ENCODE peak calls at places on chromosomes 5 and 9, in ten cellular contexts. R is left lung, V is Peyer's patch, W is fibroblast of mammary gland, Z is GM12864, P is pancreas, E is cardiac muscle cell, I is spleen, X is IMR-90, C is MM.1S. A is an unnamed sample.

GRCh38 chr5:135880278-135880677 is 15.4 kb downstream of the IL9 start:
- DNase-seq in I (no peak), V (no peak), Z (no peak), P (no peak), W (peak), E (no peak), X (no peak), R (no peak), C (no peak), A (no peak)

GRCh38 chr9:92147854-92148184 is 32.6 kb upstream of the SPTLC1 start:
- DNase-seq in R (no peak), P (no peak), V (no peak), I (no peak), E (no peak), C (no peak), X (no peak), W (peak), Z (no peak), A (no peak)

GRCh38 chr5:75395277-75395676 is 58.3 kb downstream of the HMGCR start:
- DNase-seq in W (peak), V (no peak), E (no peak), X (no peak), R (no peak), P (no peak), Z (no peak), C (no peak), I (no peak), A (no peak)

GRCh38 chr5:120706877-120707276 is 242.8 kb downstream of the PRR16 start:
- DNase-seq in W (no peak), I (no peak), C (no peak), P (no peak), R (no peak), E (no peak), V (no peak), Z (no peak), X (no peak), A (no peak)

GRCh38 chr5:80198399-80198798 is 57.4 kb downstream of the SERINC5 start:
- DNase-seq in I (no peak), W (peak), X (no peak), R (no peak), Z (no peak), P (no peak), E (peak), C (no peak), V (no peak), A (no peak)

GRCh38 chr5:155024015-155024414 is 10.5 kb downstream of the KIF4B start:
- DNase-seq in W (no peak), P (no peak), E (no peak), Z (peak), R (no peak), V (no peak), X (no peak), I (no peak), C (no peak), A (no peak)

GRCh38 chr9:23492126-23493002 is 333.7 kb downstream of the ELAVL2 start:
- DNase-seq in I (no peak), W (peak), E (peak), P (no peak), R (no peak), V (no peak), Z (no peak), X (peak), C (peak), A (no peak)

GRCh38 chr5:178247481-178248456 is 15.2 kb upstream of the PHYKPL start:
- DNase-seq in P (no peak), X (no peak), W (no peak), E (no peak), C (no peak), V (no peak), R (no peak), Z (no peak), I (no peak), A (no peak)

GRCh38 chr5:124888050-124888506 is 141.6 kb upstream of the ZNF608 start:
- DNase-seq in W (no peak), I (no peak), P (peak), E (no peak), R (no peak), C (no peak), Z (no peak), V (no peak), X (no peak), A (no peak)

GRCh38 chr5:136619556-136619955 is 254.2 kb upstream of the TRPC7 start:
- DNase-seq in V (no peak), X (no peak), E (peak), R (no peak), W (no peak), Z (no peak), P (no peak), C (no peak), I (no peak), A (no peak)

GRCh38 chr5:159132429-159133040 is 32.8 kb upstream of the EBF1 start:
- DNase-seq in V (no peak), P (no peak), R (no peak), C (no peak), E (no peak), Z (no peak), I (no peak), W (no peak), X (no peak), A (no peak)

GRCh38 chr9:113160571-113160970 is 9.8 kb downstream of the SLC31A2 start:
- DNase-seq in W (no peak), I (no peak), V (no peak), C (no peak), R (no peak), X (no peak), P (no peak), Z (no peak), E (no peak), A (no peak)

GRCh38 chr5:94791787-94792186 is 173.3 kb downstream of the SLF1 start:
- DNase-seq in Z (no peak), R (no peak), V (no peak), E (no peak), X (no peak), W (no peak), I (peak), P (no peak), C (no peak), A (no peak)

GRCh38 chr9:37370282-37370681 is 52.2 kb upstream of the GRHPR start:
- DNase-seq in X (no peak), W (no peak), V (no peak), P (no peak), R (no peak), E (no peak), C (no peak), Z (no peak), I (no peak), A (no peak)

GRCh38 chr9:73050887-73051550 is 98.2 kb upstream of the ALDH1A1 start:
- DNase-seq in Z (no peak), I (no peak), R (no peak), X (no peak), V (no peak), W (no peak), C (no peak), E (no peak), P (no peak), A (no peak)

GRCh38 chr9:133023117-133023890 is 7.5 kb upstream of the GTF3C5 start:
- DNase-seq in Z (no peak), W (no peak), E (peak), R (no peak), V (peak), I (no peak), X (no peak), C (peak), P (no peak), A (no peak)

GRCh38 chr9:12697719-12698118 is 4.5 kb downstream of the TYRP1 start:
- DNase-seq in C (no peak), P (no peak), V (no peak), R (no peak), W (no peak), Z (no peak), X (no peak), I (no peak), E (peak), A (no peak)

GRCh38 chr5:37838152-37838932 is 1.5 kb downstream of the GDNF start:
- DNase-seq in P (no peak), E (peak), I (no peak), Z (no peak), C (peak), V (no peak), X (peak), W (peak), R (no peak), A (no peak)

DNA sequence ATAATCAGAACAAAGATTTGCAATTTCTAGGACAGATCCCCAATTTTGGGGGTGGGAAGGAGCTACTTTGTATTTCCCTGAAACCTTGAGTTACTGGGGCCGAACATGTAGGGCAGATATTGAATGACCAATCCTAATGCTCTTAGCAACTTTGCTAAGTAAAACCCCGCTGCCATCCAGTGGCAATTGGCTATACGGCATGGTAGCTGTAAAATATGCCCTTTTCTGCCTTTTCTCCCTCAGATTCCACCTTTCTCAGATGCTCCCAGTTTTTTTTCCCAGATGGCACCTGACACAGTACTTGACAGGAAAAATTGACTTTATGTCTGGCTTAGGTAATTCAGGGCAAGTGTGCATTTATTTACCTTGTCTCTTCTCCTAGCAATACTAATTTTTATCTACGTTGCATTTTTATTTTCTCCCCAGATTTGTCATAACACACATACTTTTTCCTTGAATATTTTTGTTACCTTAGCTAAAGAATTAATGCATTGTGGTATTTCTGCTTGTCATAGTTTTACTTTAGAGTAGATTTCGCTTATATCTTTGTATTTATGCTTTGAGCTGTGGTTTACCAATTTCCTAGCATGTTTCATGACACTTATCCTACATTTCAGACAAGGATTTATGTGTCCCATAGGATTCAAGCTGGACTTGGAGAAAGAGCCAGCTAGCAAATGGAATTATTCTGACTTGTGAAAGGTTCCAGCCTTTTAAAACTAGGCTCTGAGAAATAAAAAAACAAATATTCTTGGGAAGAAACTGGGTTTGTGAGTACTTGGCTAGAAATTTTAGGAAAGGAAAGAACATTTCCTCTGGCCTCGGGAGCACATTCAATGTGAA is 37.3 kb downstream of the PIK3R1 start:
- DNase-seq in E (peak), X (peak), Z (no peak), V (peak), P (peak), C (peak), W (peak), R (peak), I (peak), A (peak)
- H3K4me3 ChIP-seq in E (no peak), X (no peak), Z (no peak), V (no peak), P (no peak), C (no peak), W (no peak), R (no peak), I (no peak), A (no peak)

GRCh38 chr9:137837345-137838278 is 40.0 kb upstream of the CACNA1B start:
- DNase-seq in Z (no peak), I (no peak), R (no peak), P (no peak), X (no peak), E (no peak), W (no peak), V (no peak), C (no peak), A (no peak)

GRCh38 chr9:137838576-137838975 is 39.0 kb upstream of the CACNA1B start:
- DNase-seq in X (no peak), I (no peak), E (no peak), R (no peak), P (no peak), C (no peak), V (no peak), Z (no peak), W (no peak), A (no peak)

GRCh38 chr9:137836831-137837241 is 40.7 kb upstream of the CACNA1B start:
- DNase-seq in P (no peak), V (no peak), X (no peak), Z (no peak), E (no peak), C (no peak), R (no peak), I (no peak), W (no peak), A (no peak)

GRCh38 chr9:137834846-137835546 is 42.6 kb upstream of the CACNA1B start:
- DNase-seq in R (no peak), P (no peak), Z (no peak), E (no peak), V (no peak), W (no peak), C (no peak), I (no peak), X (no peak), A (no peak)

GRCh38 chr9:137836151-137836830 is 41.3 kb upstream of the CACNA1B start:
- DNase-seq in C (no peak), R (no peak), E (no peak), Z (no peak), V (no peak), P (no peak), X (no peak), I (no peak), W (no peak), A (no peak)
- TF ChIP-seq CTCF in C (no peak), R (no peak), E (no peak), Z (no peak), V (no peak), P (no peak), X (no peak), I (no peak), W (no peak), A (no peak)

DNA sequence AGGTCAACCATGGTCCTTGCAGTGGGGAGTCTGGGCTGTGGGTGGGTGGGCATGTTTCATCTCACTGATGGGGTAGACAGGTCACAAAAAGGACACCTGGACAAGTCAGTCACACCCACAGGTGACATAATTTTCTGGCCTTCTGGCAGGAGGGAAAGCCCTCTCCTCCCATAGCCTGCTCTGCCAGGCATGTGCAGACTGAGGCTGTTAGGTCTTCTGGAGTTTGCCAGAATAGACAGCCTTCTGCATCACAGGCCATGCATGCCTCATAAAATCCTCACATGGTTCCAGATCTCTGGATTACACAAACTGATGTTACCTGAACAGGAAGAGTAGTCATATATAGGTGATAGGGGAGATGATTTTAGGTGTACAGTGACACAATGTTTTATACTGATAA is 49.1 kb downstream of the ARHGAP26 start:
- DNase-seq in I (no peak), W (peak), E (no peak), P (no peak), X (no peak), R (no peak), Z (no peak), C (no peak), V (no peak), A (no peak)
- H3K4me3 ChIP-seq in I (no peak), W (no peak), E (no peak), P (no peak), X (no peak), R (no peak), Z (no peak), C (no peak), V (no peak), A (no peak)

GRCh38 chr5:131945551-131945882 is at the start of gene MEIKIN:
- DNase-seq in V (no peak), C (no peak), P (no peak), E (peak), I (no peak), W (no peak), R (no peak), X (no peak), Z (no peak), A (no peak)
- TF ChIP-seq CTCF in V (no peak), C (no peak), P (no peak), E (no peak), I (no peak), W (no peak), R (no peak), X (no peak), Z (no peak), A (no peak)

DNA sequence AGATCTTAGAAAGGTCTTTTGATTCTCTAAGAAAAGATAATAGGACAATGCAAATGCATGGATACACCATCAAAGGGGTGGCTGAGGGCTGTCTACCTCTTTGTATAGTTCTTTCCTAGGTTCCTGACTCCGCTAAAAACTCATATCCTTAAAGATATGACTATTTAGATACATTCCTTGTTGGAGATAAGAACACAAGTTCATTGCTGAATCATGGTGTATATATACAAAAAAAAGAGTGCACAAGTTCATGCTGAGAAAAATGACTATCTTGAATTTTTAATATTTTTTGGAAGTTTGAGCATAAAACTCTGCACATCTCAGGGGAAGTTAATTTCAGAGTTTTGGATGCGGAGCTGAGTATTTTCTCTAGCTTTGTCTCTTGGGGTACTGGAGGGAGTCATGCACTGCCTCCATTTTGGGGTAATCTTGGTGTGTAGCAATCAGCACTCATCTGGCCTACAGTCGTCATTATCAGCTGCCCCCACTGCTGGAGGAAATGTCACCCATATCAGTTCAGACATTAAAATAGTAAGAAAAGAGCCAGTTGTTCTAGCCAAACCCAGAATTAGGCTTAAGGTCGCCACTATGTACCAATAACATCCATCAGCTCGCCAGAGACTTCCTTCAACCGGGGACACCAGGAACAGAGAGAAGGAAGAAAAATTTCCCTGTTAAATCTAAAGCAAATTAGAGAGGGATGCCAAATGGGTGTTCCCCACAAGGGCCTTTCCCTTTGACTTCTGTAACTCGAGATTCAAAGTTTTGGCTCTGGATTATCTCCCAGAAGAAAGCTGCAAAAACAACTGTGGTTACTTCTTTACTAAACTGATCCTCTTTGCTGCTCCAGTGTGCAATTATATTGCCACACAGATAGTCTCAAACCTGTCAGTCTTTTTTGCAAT is 49.0 kb downstream of the PTTG1 start:
- DNase-seq in Z (no peak), E (peak), C (no peak), I (no peak), X (peak), R (no peak), W (peak), V (no peak), P (no peak), A (no peak)
- H3K4me3 ChIP-seq in Z (peak), E (no peak), C (peak), I (peak), X (no peak), R (peak), W (no peak), V (no peak), P (no peak), A (peak)

GRCh38 chr9:136949817-136950655 is 2.0 kb upstream of the LCN12 start:
- DNase-seq in V (peak), E (peak), C (peak), Z (peak), P (peak), R (peak), X (peak), W (peak), I (peak), A (peak)
- TF ChIP-seq CTCF in V (peak), E (no peak), C (peak), Z (peak), P (peak), R (no peak), X (no peak), W (no peak), I (peak), A (no peak)

DNA sequence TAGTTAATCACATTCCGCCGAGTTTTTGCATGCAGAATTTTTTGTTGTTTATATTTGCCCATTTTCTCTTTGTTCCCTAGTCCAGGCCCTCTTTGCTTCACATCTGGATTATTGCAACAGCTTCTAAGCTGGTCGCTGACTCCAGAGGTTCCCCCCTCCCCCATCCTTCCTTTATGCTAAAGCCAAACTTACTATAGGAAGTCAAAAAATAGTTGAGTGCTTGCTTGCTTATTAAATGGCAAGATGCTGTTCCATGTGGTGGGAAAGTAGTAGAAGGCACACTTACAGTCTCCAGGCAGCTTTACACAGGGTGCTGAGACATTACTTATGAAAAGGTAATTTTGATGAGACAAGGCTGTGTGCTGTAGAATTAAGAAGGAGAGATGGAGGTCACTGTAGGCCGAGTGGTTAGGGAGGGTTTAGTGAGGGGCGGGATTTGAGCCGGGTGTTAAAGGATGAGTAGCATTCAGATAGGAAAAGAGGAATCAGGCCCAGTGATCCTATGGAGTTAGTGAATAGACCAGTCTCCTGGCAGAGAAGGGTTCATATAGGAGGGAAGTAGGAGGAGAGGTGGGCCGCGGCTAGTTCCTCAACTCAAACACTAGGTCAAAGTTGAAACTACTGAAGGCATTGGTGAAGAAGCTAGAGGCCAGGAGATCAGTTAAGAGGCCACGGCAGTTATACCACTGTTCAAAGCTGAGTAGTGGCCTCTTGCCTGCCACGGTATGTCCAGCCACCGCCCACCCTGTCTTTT is 1.4 kb downstream of the ZBTB34 start:
- DNase-seq in P (no peak), V (peak), R (no peak), Z (no peak), X (peak), W (peak), E (peak), C (no peak), I (peak), A (no peak)
- H3K4me3 ChIP-seq in P (peak), V (peak), R (peak), Z (peak), X (peak), W (peak), E (peak), C (peak), I (peak), A (peak)

GRCh38 chr9:136118061-136118366 is 661 bp downstream of the TMEM250 start:
- DNase-seq in V (no peak), C (no peak), I (no peak), Z (no peak), W (no peak), P (no peak), R (no peak), X (no peak), E (no peak), A (no peak)

GRCh38 chr9:136117291-136118060 is 1.2 kb downstream of the TMEM250 start:
- DNase-seq in I (peak), Z (no peak), C (no peak), V (no peak), P (no peak), R (no peak), E (peak), X (no peak), W (no peak), A (no peak)

GRCh38 chr9:136120119-136120393 is 1.4 kb upstream of the TMEM250 start:
- DNase-seq in E (no peak), V (no peak), W (no peak), C (no peak), R (no peak), P (no peak), Z (no peak), I (no peak), X (no peak), A (no peak)

GRCh38 chr9:136119259-136120118 is 814 bp upstream of the TMEM250 start:
- DNase-seq in V (no peak), R (no peak), P (no peak), I (no peak), W (peak), Z (no peak), X (peak), C (no peak), E (peak), A (no peak)

GRCh38 chr9:136118367-136119258 is at the start of gene TMEM250:
- DNase-seq in X (peak), Z (peak), C (peak), I (peak), P (peak), V (peak), W (peak), E (peak), R (peak), A (peak)
- TF ChIP-seq CTCF in X (peak), Z (no peak), C (no peak), I (no peak), P (no peak), V (no peak), W (no peak), E (no peak), R (no peak), A (no peak)

GRCh38 chr5:156456857-156457256 is 129.9 kb downstream of the SGCD start:
- DNase-seq in V (no peak), X (no peak), I (no peak), Z (no peak), C (peak), P (no peak), W (no peak), E (no peak), R (no peak), A (no peak)
- H3K4me3 ChIP-seq in V (no peak), X (no peak), I (no peak), Z (no peak), C (no peak), P (no peak), W (no peak), E (no peak), R (no peak), A (no peak)

A was measured in HFF-Myc.